ENCODE peak calls at places on chromosomes 1 and 21, in seven cellular contexts. P is GM12878, U is HCT116, J is K562, N is H1, C is SK-N-SH, V is HepG2. K is an unnamed sample.

GRCh38 chr1:29719253-29719652 is 482.9 kb downstream of the PTPRU start:
- DNase-seq in U (no peak), P (no peak), J (no peak), N (no peak), V (no peak), C (no peak), K (no peak)

GRCh38 chr1:46065405-46065804 is 67.0 kb downstream of the PIK3R3 start:
- DNase-seq in U (peak), N (no peak), C (no peak), J (no peak), P (no peak), V (no peak), K (no peak)

GRCh38 chr1:15507278-15507677 is 16.7 kb downstream of the CASP9 start:
- DNase-seq in V (no peak), U (no peak), P (no peak), N (no peak), J (no peak), C (no peak), K (no peak)

GRCh38 chr1:171258429-171258828 is 10.1 kb downstream of the FMO1 start:
- DNase-seq in U (no peak), V (no peak), C (no peak), N (no peak), P (no peak), J (no peak), K (no peak)

GRCh38 chr1:30342535-30343141 is 380.7 kb downstream of the MATN1 start:
- DNase-seq in U (no peak), C (no peak), P (no peak), V (no peak), J (no peak), N (no peak), K (no peak)

GRCh38 chr1:111515291-111516007 is 12.0 kb upstream of the ADORA3 start:
- DNase-seq in J (no peak), N (no peak), C (peak), P (no peak), U (no peak), V (no peak), K (no peak)

GRCh38 chr1:118767971-118768370 is 220.2 kb downstream of the TBX15 start:
- DNase-seq in P (no peak), N (no peak), C (no peak), U (no peak), J (no peak), V (no peak), K (no peak)

GRCh38 chr21:15023782-15024181 is 41.0 kb downstream of the NRIP1 start:
- DNase-seq in V (no peak), U (no peak), J (no peak), C (no peak), P (no peak), N (no peak), K (no peak)

GRCh38 chr1:41733021-41733420 is 185.7 kb downstream of the HIVEP3 start:
- DNase-seq in C (peak), P (no peak), J (no peak), N (no peak), V (no peak), U (no peak), K (no peak)

GRCh38 chr21:43757601-43758000 is 18.5 kb downstream of the CSTB start:
- DNase-seq in P (no peak), J (no peak), V (no peak), U (no peak), N (no peak), C (no peak), K (no peak)

GRCh38 chr1:150808851-150809250 is 791 bp upstream of the CTSK start:
- DNase-seq in V (no peak), U (no peak), J (no peak), C (no peak), N (no peak), P (no peak), K (no peak)

GRCh38 chr21:34926784-34927548 is 122.1 kb downstream of the RUNX1 start:
- DNase-seq in V (peak), U (no peak), C (no peak), J (no peak), N (no peak), P (no peak), K (no peak)

GRCh38 chr1:23913212-23913880 is at the start of gene CNR2:
- DNase-seq in P (no peak), C (no peak), J (no peak), N (no peak), V (no peak), U (no peak), K (no peak)

GRCh38 chr1:226308166-226308722 is 720 bp downstream of the LIN9 start:
- DNase-seq in P (no peak), J (no peak), C (no peak), U (no peak), N (no peak), V (no peak), K (peak)

GRCh38 chr1:227437495-227438008 is 119.3 kb upstream of the CDC42BPA start:
- DNase-seq in N (no peak), U (peak), C (peak), P (no peak), J (peak), V (peak), K (peak)

GRCh38 chr1:30437059-30437576 is 286.3 kb downstream of the MATN1 start:
- DNase-seq in N (no peak), U (no peak), P (no peak), C (no peak), V (no peak), J (no peak), K (no peak)

GRCh38 chr1:176445402-176445801 is 17.6 kb upstream of the PAPPA2 start:
- DNase-seq in V (no peak), P (no peak), J (no peak), C (no peak), N (no peak), U (no peak), K (no peak)

GRCh38 chr1:166307261-166308188 is 140.7 kb upstream of the FAM78B start:
- DNase-seq in J (no peak), U (no peak), C (peak), P (no peak), N (no peak), V (no peak), K (no peak)

GRCh38 chr1:110707257-110707656 is 32.5 kb upstream of the KCNA3 start:
- DNase-seq in V (no peak), U (no peak), C (no peak), N (no peak), J (no peak), P (no peak), K (no peak)

GRCh38 chr1:112707217-112708001 is 482 bp upstream of the RHOC start:
- DNase-seq in C (peak), U (peak), J (peak), P (no peak), V (peak), N (peak), K (peak)

GRCh38 chr1:2046225-2046917 is 3.8 kb upstream of the PRKCZ start:
- DNase-seq in P (no peak), V (peak), C (peak), J (peak), N (peak), U (peak), K (peak)

GRCh38 chr21:35323947-35324346 is 274.8 kb upstream of the RUNX1 start:
- DNase-seq in V (no peak), J (no peak), N (no peak), P (no peak), C (peak), U (no peak), K (no peak)

GRCh38 chr1:247862756-247863155 is 5.8 kb downstream of the TRIM58 start:
- DNase-seq in C (no peak), V (no peak), J (no peak), N (no peak), U (no peak), P (no peak), K (no peak)

GRCh38 chr1:209675567-209676154 is 449 bp downstream of the G0S2 start:
- DNase-seq in V (no peak), P (no peak), C (peak), J (no peak), N (no peak), U (no peak), K (no peak)

GRCh38 chr1:54602559-54602958 is 20.8 kb downstream of the FAM151A start:
- DNase-seq in C (no peak), V (no peak), N (no peak), U (no peak), J (no peak), P (no peak), K (no peak)

DNA sequence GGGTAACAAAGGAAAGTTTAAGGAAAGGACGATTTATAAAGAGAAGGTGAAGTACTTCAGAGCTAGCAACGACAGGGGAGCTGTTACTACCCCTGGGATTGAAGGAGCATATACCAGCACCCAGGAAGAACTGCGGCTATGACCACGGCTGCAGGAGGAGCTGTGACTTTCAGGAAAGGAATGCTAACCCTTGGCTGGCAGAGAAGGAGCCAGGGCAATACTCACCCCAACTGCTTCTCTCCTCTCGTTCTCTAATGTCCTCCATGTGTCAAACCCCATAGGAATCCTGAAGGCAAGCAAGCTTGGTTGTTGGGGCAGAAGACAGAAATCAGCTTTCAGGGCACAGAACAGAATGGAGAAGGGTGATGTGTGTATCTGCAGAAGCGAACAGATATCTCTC is 120.5 kb downstream of the TMEM53 start:
- DNase-seq in N (no peak), J (no peak), U (peak), P (no peak), V (no peak), C (no peak), K (peak)
- TF ChIP-seq JUND in N (no peak), J (no peak), U (peak), P (no peak), V (no peak), C (no peak), K (no peak)

GRCh38 chr1:191608367-191608766 is 549.9 kb upstream of the RGS18 start:
- DNase-seq in N (no peak), V (peak), J (no peak), C (no peak), U (no peak), P (no peak), K (peak)
- TF ChIP-seq JUND in N (no peak), V (no peak), J (no peak), C (no peak), U (no peak), P (no peak), K (no peak)

GRCh38 chr1:197150336-197151005 is 4.0 kb upstream of the ASPM start:
- DNase-seq in J (no peak), V (no peak), P (no peak), U (no peak), N (no peak), C (no peak), K (no peak)

GRCh38 chr1:197151185-197151584 is 4.7 kb upstream of the ASPM start:
- DNase-seq in N (no peak), V (no peak), P (no peak), J (no peak), C (no peak), U (no peak), K (no peak)

GRCh38 chr1:197156692-197157091 is 10.2 kb upstream of the ASPM start:
- DNase-seq in P (no peak), J (no peak), V (no peak), U (no peak), C (no peak), N (no peak), K (no peak)

GRCh38 chr1:197149340-197149739 is 2.9 kb upstream of the ASPM start:
- DNase-seq in C (no peak), P (no peak), U (no peak), V (no peak), N (no peak), J (no peak), K (no peak)

GRCh38 chr1:197152662-197153061 is 6.2 kb upstream of the ASPM start:
- DNase-seq in N (no peak), U (no peak), C (no peak), V (peak), P (no peak), J (no peak), K (no peak)
- TF ChIP-seq JUND in N (no peak), U (no peak), C (no peak), V (no peak), P (no peak), J (no peak), K (no peak)

DNA sequence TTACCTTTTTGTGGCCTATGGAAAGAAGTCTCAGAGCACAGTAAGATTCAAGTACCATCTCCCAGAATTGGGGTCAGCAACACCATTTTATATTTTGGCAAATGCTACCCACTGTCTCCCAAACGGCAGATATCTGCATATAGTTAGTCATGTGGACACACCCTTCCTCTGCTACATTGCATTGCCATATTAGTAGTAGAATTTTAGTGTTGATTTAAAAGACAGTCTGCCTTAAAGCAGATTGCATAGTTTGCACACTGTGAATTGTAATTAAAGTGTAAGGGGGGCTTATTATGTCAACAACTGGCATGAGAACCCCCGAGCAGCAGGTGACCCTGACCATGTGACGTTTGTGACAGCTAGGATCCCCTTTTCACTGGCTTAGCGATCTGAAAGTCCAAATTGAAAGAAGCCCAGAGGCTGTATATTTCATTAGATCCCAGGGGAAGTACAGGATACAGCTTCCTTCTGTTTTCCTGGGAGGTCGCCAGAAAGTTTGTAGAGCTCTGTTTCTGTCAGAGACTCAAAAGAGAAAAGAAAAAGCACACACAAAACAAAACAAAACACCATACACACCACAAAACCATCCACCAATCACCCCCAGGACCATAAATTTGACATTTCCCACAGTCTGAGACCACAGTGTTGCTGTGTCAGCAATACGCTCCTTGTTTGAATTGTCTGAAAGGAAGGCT is 172.4 kb downstream of the NFIA start:
- DNase-seq in U (no peak), N (no peak), P (no peak), C (peak), V (no peak), J (no peak), K (no peak)
- TF ChIP-seq JUND in U (no peak), N (no peak), P (no peak), C (no peak), V (no peak), J (peak), K (no peak)

DNA sequence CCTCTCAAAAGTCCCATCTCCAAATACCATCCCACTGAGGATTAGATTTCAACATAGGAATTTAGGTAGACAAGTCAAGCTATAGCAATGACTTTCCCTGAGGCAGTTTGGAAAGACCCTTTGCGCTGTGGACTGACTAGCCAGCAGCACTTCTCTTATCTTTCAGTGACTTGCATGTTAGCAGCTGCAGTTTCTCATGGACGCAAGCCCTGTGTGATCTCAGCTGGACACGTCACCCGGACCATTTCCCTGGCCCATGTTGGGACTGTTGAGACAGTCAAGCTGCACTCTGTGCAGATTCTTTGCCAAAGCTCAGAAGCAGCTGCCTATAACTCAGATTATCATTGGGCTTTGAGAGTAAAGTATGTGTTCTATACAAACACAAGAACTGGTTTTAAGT is 408.2 kb upstream of the USP24 start:
- DNase-seq in C (no peak), U (no peak), P (no peak), J (no peak), N (no peak), V (no peak), K (no peak)
- TF ChIP-seq JUND in C (no peak), U (no peak), P (no peak), J (no peak), N (no peak), V (no peak), K (no peak)

GRCh38 chr21:38990424-38990794 is 184.7 kb downstream of the ETS2 start:
- DNase-seq in J (no peak), U (no peak), P (no peak), N (no peak), V (peak), C (peak), K (no peak)
- TF ChIP-seq JUND in J (no peak), U (no peak), P (no peak), N (no peak), V (no peak), C (no peak), K (no peak)

GRCh38 chr1:161021959-161022332 is 994 bp upstream of the F11R start:
- DNase-seq in V (peak), C (no peak), J (no peak), N (no peak), P (no peak), U (no peak), K (no peak)
- TF ChIP-seq JUND in V (no peak), C (no peak), J (peak), N (no peak), P (no peak), U (peak), K (no peak)

DNA sequence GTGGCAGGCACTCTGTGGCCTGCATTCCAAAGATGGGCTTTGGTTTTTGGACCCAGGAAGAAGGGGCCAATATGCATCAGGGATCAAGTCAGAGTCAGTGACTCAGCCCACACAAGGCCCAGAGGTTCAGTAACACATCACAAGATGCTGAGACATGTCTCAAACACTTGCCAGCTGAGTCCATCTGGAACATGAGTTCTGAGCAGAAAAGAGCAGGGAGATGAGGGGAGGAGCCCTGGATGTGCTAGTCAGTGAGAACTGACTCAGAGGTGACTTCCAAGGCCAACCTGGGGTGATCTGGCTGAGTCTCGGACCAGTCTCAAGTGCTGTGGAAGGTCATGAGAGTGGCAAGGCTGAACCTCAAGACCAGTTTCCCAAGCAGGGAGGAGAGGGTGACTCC is 150.1 kb downstream of the CDC7 start:
- DNase-seq in J (peak), U (no peak), N (no peak), V (no peak), C (no peak), P (no peak), K (no peak)
- TF ChIP-seq JUND in J (no peak), U (no peak), N (no peak), V (no peak), C (no peak), P (no peak), K (no peak)

GRCh38 chr21:39124852-39125251 is 58.4 kb downstream of the PSMG1 start:
- DNase-seq in V (no peak), N (no peak), U (no peak), C (no peak), J (no peak), P (no peak), K (no peak)

GRCh38 chr21:39125752-39126485 is 57.3 kb downstream of the PSMG1 start:
- DNase-seq in C (peak), N (peak), J (no peak), V (peak), P (no peak), U (peak), K (peak)

GRCh38 chr21:39123375-39123774 is 59.9 kb downstream of the PSMG1 start:
- DNase-seq in C (no peak), P (no peak), U (no peak), V (no peak), N (no peak), J (no peak), K (no peak)

GRCh38 chr21:39126486-39126806 is 56.8 kb downstream of the PSMG1 start:
- DNase-seq in C (no peak), J (no peak), U (no peak), P (no peak), N (no peak), V (no peak), K (no peak)

DNA sequence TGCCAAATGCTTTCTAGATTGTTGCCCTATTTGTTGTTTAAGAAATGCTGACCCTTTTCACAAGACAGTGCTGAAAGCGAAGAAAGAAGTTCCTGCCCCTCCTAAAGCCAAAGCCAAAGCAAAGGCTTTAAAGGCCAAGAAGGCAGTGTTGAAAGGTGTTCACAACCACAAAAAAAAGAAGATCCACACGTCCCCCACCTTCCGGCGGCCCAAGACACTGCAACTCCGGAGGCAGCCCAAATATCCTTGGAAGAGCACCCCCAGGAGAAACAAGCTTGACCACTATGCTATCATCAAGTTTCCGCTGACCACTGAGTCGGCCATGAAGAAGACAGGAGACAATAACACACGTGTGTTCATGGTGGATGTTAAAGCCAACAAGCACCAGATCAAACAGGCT is 55.7 kb downstream of the PSMG1 start:
- DNase-seq in U (no peak), J (no peak), P (no peak), N (no peak), V (no peak), C (no peak), K (peak)
- TF ChIP-seq JUND in U (no peak), J (no peak), P (no peak), N (no peak), V (no peak), C (no peak), K (no peak)